ENCODE peak calls at places on chromosomes 2 and 18, in four cellular contexts. R is fibroblast of pulmonary artery, U is neural crest cell, B is upper lobe of right lung. X is an unnamed sample.

GRCh38 chr2:220442012-220442411 is 814.6 kb downstream of the SLC4A3 start:
- DNase-seq in R (no peak), U (no peak), B (no peak), X (no peak)

GRCh38 chr2:38264649-38265322 is 112.3 kb downstream of the ATL2 start:
- DNase-seq in U (no peak), R (no peak), B (no peak), X (no peak)

GRCh38 chr18:77635441-77635840 is 385.8 kb downstream of the GALR1 start:
- DNase-seq in R (peak), B (no peak), U (no peak), X (peak)

GRCh38 chr2:28901202-28901601 is 6.7 kb downstream of the WDR43 start:
- DNase-seq in B (no peak), R (no peak), U (no peak), X (no peak)

GRCh38 chr2:217512259-217512658 is 490.5 kb downstream of the TNS1 start:
- DNase-seq in R (no peak), U (no peak), B (no peak), X (no peak)

GRCh38 chr2:205989291-205990071 is 96.5 kb downstream of the INO80D start:
- DNase-seq in R (peak), U (no peak), B (no peak), X (peak)

GRCh38 chr2:72150157-72150960 is 2.7 kb upstream of the CYP26B1 start:
- DNase-seq in B (peak), R (peak), U (peak), X (peak)

GRCh38 chr18:67359868-67360838 is 156.4 kb downstream of the DSEL start:
- DNase-seq in B (no peak), R (peak), U (no peak), X (peak)

GRCh38 chr18:32249147-32249546 is 59.3 kb downstream of the MEP1B start:
- DNase-seq in B (no peak), R (no peak), U (no peak), X (no peak)

GRCh38 chr2:230907361-230908093 is 17.5 kb downstream of the GPR55 start:
- DNase-seq in R (no peak), U (no peak), B (peak), X (no peak)

GRCh38 chr18:45920367-45920766 is 46.8 kb downstream of the EPG5 start:
- DNase-seq in U (no peak), B (peak), R (peak), X (peak)

GRCh38 chr18:35696307-35696706 is 114.8 kb downstream of the GALNT1 start:
- DNase-seq in U (no peak), B (no peak), R (no peak), X (no peak)

GRCh38 chr2:115162454-115163293 is 720.2 kb downstream of the DPP10 start:
- DNase-seq in R (no peak), B (peak), U (peak), X (no peak)

GRCh38 chr18:22977847-22978701 is 44.9 kb downstream of the RBBP8 start:
- DNase-seq in R (peak), B (no peak), U (no peak), X (peak)

GRCh38 chr2:57733959-57734358 is 312.6 kb upstream of the VRK2 start:
- DNase-seq in B (no peak), R (no peak), U (no peak), X (no peak)

GRCh38 chr2:68371581-68371980 is 6.5 kb downstream of the PLEK start:
- DNase-seq in B (no peak), U (no peak), R (no peak), X (no peak)

GRCh38 chr18:26405190-26405781 is 143.1 kb downstream of the KCTD1 start:
- DNase-seq in U (no peak), B (no peak), R (peak), X (peak)
- TF ChIP-seq CTCF in U (peak), B (peak), R (peak), X (peak)

DNA sequence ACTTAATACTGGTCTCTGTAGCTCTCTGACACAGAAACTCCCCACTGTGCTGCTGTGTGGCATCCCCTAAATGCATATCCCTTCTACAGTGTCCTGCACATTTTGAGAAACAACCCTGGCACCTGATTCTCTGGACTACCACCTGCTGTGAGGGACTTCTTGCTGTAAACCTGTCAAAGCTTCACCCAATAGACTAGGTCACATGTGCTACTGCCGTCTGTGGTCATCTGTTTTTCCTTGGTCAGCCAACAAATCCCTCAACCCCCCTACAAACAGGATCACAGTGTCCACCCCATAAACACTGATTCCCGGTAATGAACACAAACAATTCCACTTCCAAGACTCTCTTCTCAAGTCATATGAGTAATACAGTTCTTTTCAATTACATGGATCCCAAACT is 1157.3 kb downstream of the RPIA start:
- DNase-seq in B (no peak), U (no peak), R (no peak), X (no peak)
- TF ChIP-seq CTCF in B (no peak), U (no peak), R (no peak), X (no peak)

DNA sequence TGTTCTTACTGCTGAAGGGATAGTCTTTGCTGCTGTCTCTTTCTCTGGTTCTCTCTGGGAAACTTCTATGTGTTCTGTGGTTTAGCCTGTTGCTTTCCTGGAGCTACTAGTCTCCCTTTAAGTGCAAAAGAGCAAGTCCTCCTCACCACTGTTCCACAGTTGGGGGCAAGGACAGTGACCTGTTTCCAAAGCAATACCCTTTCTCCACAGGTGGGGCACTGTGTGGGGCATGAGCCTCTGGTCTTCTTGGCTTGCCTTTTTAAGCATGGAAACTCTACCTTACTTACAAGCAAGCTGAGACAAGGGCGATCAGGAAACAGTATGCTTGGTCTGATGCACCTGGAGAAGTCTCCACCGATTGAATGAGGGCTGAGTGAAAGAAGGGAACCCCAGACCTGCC is 156.7 kb downstream of the CPS1 start:
- DNase-seq in U (no peak), R (no peak), B (no peak), X (no peak)
- TF ChIP-seq CTCF in U (no peak), R (no peak), B (no peak), X (no peak)

DNA sequence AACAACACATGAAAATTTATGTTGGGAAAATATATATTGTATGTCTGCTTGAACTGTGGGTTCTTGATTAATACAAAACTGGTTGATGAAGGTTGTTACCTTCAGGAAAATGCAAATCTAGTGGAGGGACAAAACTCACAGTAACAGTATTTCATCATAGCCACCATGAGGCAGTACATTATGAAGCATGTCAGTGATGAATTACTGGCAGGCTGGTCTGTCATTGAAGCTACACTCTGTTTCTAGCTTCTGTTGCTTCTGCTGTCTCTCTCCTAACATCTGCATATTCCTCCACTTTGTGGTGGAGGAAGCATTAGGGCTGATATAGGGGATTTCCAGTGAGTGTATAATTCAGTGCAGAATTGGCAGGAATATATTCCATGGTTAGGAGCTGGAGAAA is 44.2 kb upstream of the RAB6D start:
- DNase-seq in B (no peak), U (no peak), R (no peak), X (no peak)
- TF ChIP-seq CTCF in B (no peak), U (no peak), R (no peak), X (no peak)

DNA sequence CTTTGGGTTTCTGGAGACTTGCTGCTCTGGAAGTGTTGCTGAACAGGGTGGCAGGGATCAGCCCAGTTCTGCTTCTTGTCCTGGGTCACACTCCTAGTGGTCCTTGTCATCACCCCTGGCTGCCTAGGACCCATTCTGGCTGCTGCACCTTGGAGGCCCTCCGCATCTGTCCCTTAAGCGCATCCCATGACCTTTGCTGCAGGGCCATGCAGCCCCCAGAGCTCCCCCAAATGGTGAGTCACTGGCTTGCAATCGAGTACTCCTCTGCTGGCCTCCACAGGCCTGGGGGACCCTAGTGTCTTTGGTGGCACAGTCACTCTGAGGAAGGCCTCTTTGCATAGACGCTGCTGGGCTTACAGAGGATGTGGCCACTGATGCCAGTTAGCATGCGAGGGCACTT is 188.5 kb downstream of the ASB1 start:
- DNase-seq in U (no peak), R (no peak), B (no peak), X (no peak)
- TF ChIP-seq CTCF in U (no peak), R (no peak), B (no peak), X (no peak)

DNA sequence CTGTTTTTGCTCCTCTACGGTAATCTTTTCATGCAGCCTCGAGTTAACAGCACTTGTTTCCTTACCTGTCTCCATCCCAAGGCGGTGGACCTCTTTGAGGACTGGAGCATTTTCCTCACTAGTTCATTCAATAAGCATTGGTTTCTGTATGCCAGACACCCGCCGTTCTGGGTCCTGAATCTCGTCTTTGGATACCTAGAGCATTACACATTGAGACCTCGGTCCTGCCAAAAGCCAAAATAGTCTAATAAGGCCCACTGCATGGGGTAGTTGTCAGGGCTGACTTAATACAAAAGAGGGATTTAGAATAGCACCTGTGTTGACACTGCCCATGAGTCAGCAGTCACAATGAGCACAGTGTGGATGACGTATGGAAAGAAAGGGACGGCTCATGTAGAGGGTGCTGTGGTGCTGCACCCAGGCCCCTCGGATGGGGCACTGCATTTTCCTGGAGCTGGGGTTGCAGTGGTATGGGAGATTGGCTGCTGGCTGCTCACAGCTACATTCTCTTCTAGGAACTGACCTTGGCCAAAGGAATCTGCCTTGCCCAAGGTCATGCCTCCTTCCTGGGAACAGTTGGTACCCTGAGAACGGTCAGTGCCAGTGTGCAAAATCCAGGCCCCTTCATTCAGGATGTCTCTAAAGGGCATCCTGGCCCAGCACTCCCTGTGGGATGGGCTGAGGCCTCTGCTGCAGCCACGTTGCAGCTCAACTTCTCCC is 126.9 kb upstream of the NCK2 start:
- DNase-seq in U (no peak), R (no peak), B (no peak), X (no peak)
- TF ChIP-seq CTCF in U (no peak), R (no peak), B (no peak), X (no peak)

GRCh38 chr2:27448381-27448780 is 6.2 kb downstream of the KRTCAP3 start:
- DNase-seq in U (no peak), B (no peak), R (no peak), X (no peak)

GRCh38 chr2:27451095-27451494 is 8.9 kb downstream of the KRTCAP3 start:
- DNase-seq in B (no peak), R (no peak), U (no peak), X (no peak)

DNA sequence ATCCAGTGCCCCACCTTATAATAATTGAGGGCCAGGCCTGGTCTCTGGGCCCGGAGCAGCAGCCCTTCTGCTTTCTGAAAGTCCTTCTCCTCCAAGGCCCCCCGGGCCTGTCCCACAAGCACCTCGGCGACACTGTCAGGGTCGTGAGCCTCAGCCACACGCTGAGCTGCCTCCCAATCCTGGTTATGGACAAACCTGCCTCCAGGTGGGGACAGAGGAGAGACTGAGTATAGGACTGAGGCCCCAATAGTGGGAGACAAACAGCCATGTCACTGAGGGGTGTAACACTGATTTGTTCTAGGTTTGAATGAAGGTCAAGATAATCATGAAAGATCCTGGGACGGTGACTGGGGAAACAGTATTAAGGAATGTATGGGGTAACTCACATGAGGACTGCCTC is 11.8 kb downstream of the KRTCAP3 start:
- DNase-seq in U (no peak), R (no peak), B (no peak), X (no peak)
- TF ChIP-seq CTCF in U (no peak), R (no peak), B (no peak), X (no peak)

GRCh38 chr2:173090973-173091660 is 15.5 kb downstream of the MAP3K20 start:
- DNase-seq in R (no peak), U (no peak), B (no peak), X (no peak)
- TF ChIP-seq CTCF in R (peak), U (peak), B (peak), X (peak)

GRCh38 chr2:111663471-111663951 is 220.5 kb downstream of the ANAPC1 start:
- DNase-seq in U (no peak), B (no peak), R (peak), X (peak)
- TF ChIP-seq CTCF in U (no peak), B (no peak), R (peak), X (peak)

DNA sequence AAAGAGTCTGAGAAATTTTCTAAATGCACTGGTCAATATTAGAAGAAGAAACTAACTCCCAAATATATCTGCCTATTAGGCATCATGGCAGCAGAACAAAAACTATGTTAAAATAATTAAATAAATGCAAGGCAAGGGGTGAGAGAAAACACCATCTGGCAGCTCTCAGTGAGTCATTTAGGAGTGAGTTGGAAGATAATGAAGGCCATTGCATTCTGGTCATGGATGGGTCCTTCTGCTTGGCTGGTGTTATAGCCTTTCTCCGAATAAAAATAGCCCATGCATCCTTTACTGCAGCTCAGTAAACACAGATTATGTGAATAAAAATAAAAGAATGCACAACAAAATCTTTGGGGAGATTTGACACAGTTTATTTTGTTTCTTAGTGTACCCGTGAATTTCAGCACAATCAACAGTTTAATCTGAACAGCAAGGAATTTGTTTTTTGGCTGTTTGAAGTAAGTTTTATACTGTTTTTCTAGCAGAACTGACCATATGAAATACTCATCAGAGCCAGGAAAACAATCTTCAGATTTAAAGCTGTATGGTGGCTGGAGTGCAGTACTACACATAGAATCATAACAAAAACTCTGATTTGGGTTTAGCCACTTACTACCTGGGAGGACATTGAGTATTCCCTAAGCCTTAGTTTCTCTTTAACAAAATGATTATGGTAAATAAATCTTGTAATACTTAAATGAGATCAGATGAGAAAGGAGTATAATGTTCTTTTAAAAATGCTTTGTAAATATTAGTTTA is 225.1 kb upstream of the ITGA4 start:
- DNase-seq in U (no peak), R (no peak), B (no peak), X (peak)
- TF ChIP-seq CTCF in U (no peak), R (no peak), B (no peak), X (no peak)